ENCODE peak calls at places on chromosomes 16 and 17, in four cellular contexts. V is mammary epithelial cell, Z is IMR-90, I is GM23248. H is an unnamed sample.

GRCh38 chr16:85288869-85289660 is 176.8 kb upstream of the CIBAR2 start:
- DNase-seq in V (no peak), Z (no peak), I (no peak), H (no peak)

GRCh38 chr17:5584971-5585794 is 874 bp upstream of the NLRP1 start:
- DNase-seq in V (peak; percentile 88), I (peak; percentile 93), Z (peak; percentile 89), H (no peak)

GRCh38 chr16:49416276-49416675 is 42.7 kb downstream of the C16orf78 start:
- DNase-seq in Z (no peak), V (no peak), I (no peak), H (no peak)

GRCh38 chr17:12395733-12396354 is 269.8 kb upstream of the MYOCD start:
- DNase-seq in I (peak; percentile 20), V (no peak), Z (no peak), H (peak; percentile 23)

GRCh38 chr17:1577186-1577585 is 14.6 kb upstream of the PITPNA start:
- DNase-seq in I (peak; percentile 96), Z (peak; percentile 89), V (peak; percentile 92), H (peak; percentile 70)

GRCh38 chr17:72126575-72127486 is 6.0 kb downstream of the SOX9 start:
- DNase-seq in Z (peak; percentile 83), V (peak; percentile 88), I (peak; percentile 88), H (peak; percentile 75)

GRCh38 chr17:73991260-73991659 is 212.2 kb upstream of the RPL38 start:
- DNase-seq in V (no peak), I (no peak), Z (no peak), H (no peak)

GRCh38 chr16:57815987-57816745 is 13.9 kb upstream of the KIFC3 start:
- DNase-seq in Z (peak; percentile 93), V (peak; percentile 98), I (peak; percentile 97), H (peak; percentile 72)

GRCh38 chr17:53607475-53607874 is 215.3 kb upstream of the KIF2B start:
- DNase-seq in Z (no peak), I (no peak), V (no peak), H (no peak)

GRCh38 chr17:35930211-35931065 is at the start of gene RDM1:
- DNase-seq in I (peak; percentile 58), Z (peak; percentile 34), V (peak; percentile 77), H (peak; percentile 88)

GRCh38 chr16:49858200-49859129 is 2.6 kb upstream of the ZNF423 start:
- DNase-seq in I (peak; percentile 51), Z (no peak), V (peak; percentile 12), H (peak; percentile 59)

GRCh38 chr17:19740933-19741332 is 7.2 kb downstream of the ALDH3A1 start:
- DNase-seq in Z (no peak), V (no peak), I (no peak), H (no peak)

GRCh38 chr16:26824469-26824868 is 242.3 kb upstream of the C16orf82 start:
- DNase-seq in V (no peak), Z (no peak), I (no peak), H (no peak)

GRCh38 chr17:81713004-81713555 is 996 bp downstream of the SLC25A10 start:
- DNase-seq in Z (no peak), I (peak; percentile 34), V (peak; percentile 34), H (no peak)

GRCh38 chr16:17345043-17345442 is 125.7 kb downstream of the XYLT1 start:
- DNase-seq in I (peak; percentile 92), Z (peak; percentile 81), V (no peak), H (no peak)

GRCh38 chr16:26019406-26019805 is 327.6 kb downstream of the HS3ST4 start:
- DNase-seq in I (no peak), Z (no peak), V (no peak), H (no peak)

DNA sequence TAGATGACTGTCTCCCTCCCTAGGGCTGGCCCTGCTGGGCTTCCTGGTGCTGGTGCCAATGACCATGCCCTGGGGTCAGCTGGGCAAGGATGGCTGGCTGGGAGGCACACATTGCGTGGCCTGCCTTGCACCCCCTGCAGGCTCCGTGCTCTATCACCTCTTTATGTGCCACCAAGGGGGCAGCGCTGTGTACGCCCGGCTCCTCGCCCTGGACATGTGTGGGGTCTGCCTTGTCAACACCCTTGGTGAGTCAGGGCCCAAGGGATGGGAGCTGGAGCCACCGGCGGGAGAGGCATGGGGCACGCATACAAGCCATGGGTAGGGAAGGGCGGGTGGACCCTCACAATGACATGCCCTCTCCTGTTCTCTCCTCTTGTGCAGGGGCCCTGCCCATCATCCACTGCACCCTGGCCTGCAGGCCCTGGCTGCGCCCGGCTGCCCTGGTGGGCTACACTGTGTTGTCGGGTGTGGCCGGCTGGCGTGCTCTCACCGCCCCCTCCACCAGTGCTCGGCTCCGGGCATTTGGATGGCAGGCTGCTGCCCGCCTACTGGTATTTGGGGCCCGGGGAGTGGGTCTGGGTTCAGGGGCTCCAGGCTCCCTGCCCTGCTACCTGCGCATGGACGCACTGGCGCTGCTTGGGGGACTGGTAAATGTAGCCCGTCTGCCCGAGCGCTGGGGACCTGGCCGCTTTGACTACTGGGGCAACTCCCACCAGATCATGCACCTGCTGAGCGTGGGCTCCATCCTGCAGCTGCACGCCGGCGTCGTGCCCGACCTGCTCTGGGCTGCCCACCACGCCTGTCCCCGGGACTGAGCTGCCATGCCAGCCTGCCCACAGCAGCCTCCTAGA is 2.2 kb downstream of the PAQR4 start:
- DNase-seq in I (no peak), Z (no peak), V (no peak), H (no peak)
- H3K4me3 ChIP-seq in I (no peak overlapping the region), Z (no peak overlapping the region), V (no peak overlapping the region), H (no peak overlapping the region)

GRCh38 chr17:78390241-78391050 is 12.0 kb downstream of the PGS1 start:
- DNase-seq in Z (peak; percentile 100), V (no peak), I (peak; percentile 97), H (no peak)
- H3K27me3 ChIP-seq in Z (no peaks in the 10 kb centered on the region), V (no peaks in the 10 kb centered on the region), I (no peaks in the 10 kb centered on the region), H (no peaks in the 10 kb centered on the region)

DNA sequence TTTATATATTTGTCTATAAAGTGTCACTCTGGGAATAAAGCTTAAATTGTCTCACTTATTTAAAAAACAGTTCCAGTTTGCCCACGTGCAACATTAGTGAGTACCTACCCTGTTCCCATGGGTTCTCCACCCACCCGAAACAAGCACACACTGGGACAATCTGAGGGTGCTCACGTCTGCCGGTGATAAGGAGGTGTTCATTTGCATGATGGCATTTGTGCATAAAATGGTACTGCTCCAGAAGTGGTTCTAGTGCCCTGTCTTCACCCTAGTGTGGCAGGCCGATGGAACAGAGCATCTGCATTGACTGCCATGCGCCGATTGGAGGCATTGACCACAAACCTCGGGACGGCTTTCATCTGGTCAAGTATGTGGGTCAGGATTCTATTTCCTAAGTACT is 35.6 kb upstream of the ENDOV start:
- DNase-seq in V (no peak), I (no peak), Z (no peak), H (no peak)
- H3K9ac ChIP-seq in V (no peak overlapping the region), I (no peak overlapping the region), Z (no peak overlapping the region), H (no peak overlapping the region)

GRCh38 chr17:4554997-4555799 is at the start of gene MYBBP1A:
- DNase-seq in I (peak; percentile 99), Z (peak; percentile 92), V (peak; percentile 92), H (peak; percentile 98)

GRCh38 chr17:4551796-4552525 is 3.2 kb downstream of the MYBBP1A start:
- DNase-seq in Z (no peak), I (no peak), V (no peak), H (no peak)

GRCh38 chr17:4554441-4554996 is 665 bp downstream of the MYBBP1A start:
- DNase-seq in V (no peak), Z (no peak), I (no peak), H (no peak)

GRCh38 chr17:4555863-4556646 is 871 bp upstream of the MYBBP1A start:
- DNase-seq in V (no peak), Z (no peak), I (no peak), H (no peak)

DNA sequence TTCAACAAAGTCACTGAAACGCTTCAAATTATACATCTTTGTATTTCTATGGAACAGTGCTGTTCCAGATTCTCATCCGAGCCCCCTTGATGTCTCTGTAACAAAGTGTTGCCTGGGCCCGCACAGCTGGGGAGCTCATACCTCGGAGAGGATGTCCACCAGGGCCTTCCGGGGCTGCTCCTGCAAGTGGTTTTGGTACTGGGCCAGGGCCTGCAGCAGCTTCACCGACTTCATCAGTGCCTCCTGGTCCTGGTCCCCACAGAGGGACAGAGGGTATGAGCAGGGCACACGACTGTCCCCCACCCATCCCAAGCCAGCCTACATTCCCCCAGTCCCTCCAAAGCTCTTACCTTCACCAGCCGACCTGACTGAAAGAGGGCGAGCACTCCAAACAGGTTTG is 1.5 kb downstream of the MYBBP1A start:
- DNase-seq in V (no peak), I (no peak), Z (no peak), H (no peak)
- H3K4me3 ChIP-seq in V (peak overlapping the region; percentile 91), I (peak overlapping the region; percentile 92), Z (no peak overlapping the region), H (no peak overlapping the region)

GRCh38 chr17:46266656-46267544 is 28.0 kb upstream of the LRRC37A start:
- DNase-seq in V (peak; percentile 85), I (peak; percentile 96), Z (peak; percentile 82), H (peak; percentile 90)

GRCh38 chr17:46273541-46274236 is 21.2 kb upstream of the LRRC37A start:
- DNase-seq in Z (no peak), I (no peak), V (no peak), H (no peak)

GRCh38 chr17:46264456-46265198 is 30.3 kb upstream of the LRRC37A start:
- DNase-seq in Z (peak; percentile 92), I (peak; percentile 81), V (peak; percentile 89), H (no peak)

GRCh38 chr17:46274238-46274637 is 20.7 kb upstream of the LRRC37A start:
- DNase-seq in I (no peak), Z (no peak), V (no peak), H (no peak)

GRCh38 chr17:46270032-46270431 is 24.9 kb upstream of the LRRC37A start:
- DNase-seq in I (no peak), V (no peak), Z (no peak), H (no peak)
- H3K27me3 ChIP-seq in I (peaks cover 12% of the 10 kb centered on the region), V (no peaks in the 10 kb centered on the region), Z (peaks cover 2% of the 10 kb centered on the region), H (no peaks in the 10 kb centered on the region)

GRCh38 chr17:29614345-29615047 is 8.2 kb downstream of the CORO6 start:
- DNase-seq in I (no peak), Z (no peak), V (no peak), H (no peak)

GRCh38 chr17:29615048-29615385 is 7.7 kb downstream of the CORO6 start:
- DNase-seq in I (peak; percentile 81), Z (no peak), V (no peak), H (peak; percentile 56)

GRCh38 chr17:29612404-29613370 is 10.0 kb downstream of the CORO6 start:
- DNase-seq in V (no peak), I (no peak), Z (no peak), H (no peak)

GRCh38 chr17:29613371-29613837 is 9.3 kb downstream of the CORO6 start:
- DNase-seq in Z (peak; percentile 59), V (no peak), I (peak; percentile 91), H (peak; percentile 98)

DNA sequence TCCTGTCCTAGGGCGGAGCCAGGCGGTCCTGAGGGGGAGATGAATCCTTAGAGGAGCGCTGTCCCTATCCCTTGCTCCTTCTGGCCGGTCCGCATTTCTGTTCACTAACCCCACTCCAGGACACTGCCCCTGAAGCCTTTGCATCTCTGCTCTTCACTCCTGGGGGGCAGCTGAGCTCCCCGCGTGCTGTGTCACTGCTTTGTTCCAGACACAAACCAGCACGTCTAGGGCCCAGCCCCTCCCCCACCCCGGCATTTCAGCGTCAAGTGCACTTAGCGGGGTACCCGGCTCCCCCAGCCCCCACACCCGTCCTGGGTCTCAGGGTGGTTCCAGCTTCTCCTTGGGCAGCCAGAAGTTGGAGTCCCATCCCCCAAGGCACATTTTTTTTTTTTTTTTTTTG is 8.9 kb downstream of the CORO6 start:
- DNase-seq in I (no peak), V (no peak), Z (no peak), H (no peak)
- H3K9ac ChIP-seq in I (peak overlapping the region; percentile 37), V (no peak overlapping the region), Z (no peak overlapping the region), H (peak overlapping the region; percentile 37)